ENCODE peak calls at places on chromosomes 12 and 14, in four cellular contexts. Z is GM12878, S is IMR-90, O is K562. B is an unnamed sample. For H3K4me1, the result is how much of the 10 kb centered on the place peaks cover.

GRCh38 chr12:6974180-6974579 is 3.5 kb downstream of the EMG1 start:
- DNase-seq in Z (no peak), S (no peak), O (no peak), B (no peak)

GRCh38 chr14:102055181-102055901 is 31.5 kb downstream of the HSP90AA1 start:
- DNase-seq in Z (no peak), S (peak), O (no peak), B (no peak)

GRCh38 chr14:81710232-81710845 is 176.7 kb upstream of the SEL1L start:
- DNase-seq in Z (peak), S (peak), O (peak), B (no peak)

GRCh38 chr12:25014961-25015360 is 66.1 kb upstream of the BCAT1 start:
- DNase-seq in Z (no peak), S (peak), O (no peak), B (no peak)

GRCh38 chr14:59328410-59328809 is 136.8 kb downstream of the GPR135 start:
- DNase-seq in Z (no peak), S (peak), O (no peak), B (no peak)

GRCh38 chr12:23949212-23950010 is at the start of gene SOX5:
- DNase-seq in Z (no peak), S (peak), O (peak), B (peak)

GRCh38 chr14:51922624-51923023 is 62.2 kb downstream of the GNG2 start:
- DNase-seq in Z (no peak), S (peak), O (no peak), B (no peak)

GRCh38 chr12:62621239-62621638 is 154.6 kb downstream of the MON2 start:
- DNase-seq in Z (no peak), S (no peak), O (no peak), B (no peak)

GRCh38 chr14:22379727-22380126 is 209.3 kb downstream of the DAD1 start:
- DNase-seq in Z (no peak), S (peak), O (no peak), B (no peak)

GRCh38 chr14:75577724-75578098 is 709 bp upstream of the FLVCR2 start:
- DNase-seq in Z (peak), S (peak), O (peak), B (peak)

GRCh38 chr14:100749967-100750597 is 23.4 kb downstream of the DLK1 start:
- DNase-seq in Z (no peak), S (no peak), O (no peak), B (no peak)

DNA sequence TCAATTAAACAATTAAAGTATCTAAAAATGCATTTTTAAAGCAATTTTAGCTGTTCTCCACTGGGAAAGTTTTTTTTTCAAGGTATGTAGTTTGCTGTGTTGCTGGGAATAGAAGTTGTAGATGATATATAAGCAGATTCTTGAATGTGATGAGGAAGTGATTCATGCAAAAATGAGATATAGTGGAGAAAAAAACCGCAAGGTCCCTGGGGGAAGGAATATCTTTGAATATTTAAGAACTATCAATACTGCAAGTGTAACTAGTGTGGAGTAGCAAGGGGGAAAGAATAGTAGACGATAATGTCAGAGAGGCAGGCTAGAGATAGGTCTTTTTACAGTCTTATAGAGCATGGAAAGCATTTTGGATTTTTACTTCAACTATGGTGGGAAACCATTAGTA is 42.5 kb downstream of the PTCSC3 start:
- DNase-seq in Z (no peak), S (no peak), O (no peak), B (no peak)
- TF ChIP-seq FOS in Z (no peak), S (no peak), O (no peak), B (no peak)

GRCh38 chr12:132174015-132174660 is 29.9 kb downstream of the NOC4L start:
- DNase-seq in Z (no peak), S (no peak), O (no peak), B (no peak)
- H3K4me1 ChIP-seq in Z (under half), S (under half), O (under half), B (under half)

DNA sequence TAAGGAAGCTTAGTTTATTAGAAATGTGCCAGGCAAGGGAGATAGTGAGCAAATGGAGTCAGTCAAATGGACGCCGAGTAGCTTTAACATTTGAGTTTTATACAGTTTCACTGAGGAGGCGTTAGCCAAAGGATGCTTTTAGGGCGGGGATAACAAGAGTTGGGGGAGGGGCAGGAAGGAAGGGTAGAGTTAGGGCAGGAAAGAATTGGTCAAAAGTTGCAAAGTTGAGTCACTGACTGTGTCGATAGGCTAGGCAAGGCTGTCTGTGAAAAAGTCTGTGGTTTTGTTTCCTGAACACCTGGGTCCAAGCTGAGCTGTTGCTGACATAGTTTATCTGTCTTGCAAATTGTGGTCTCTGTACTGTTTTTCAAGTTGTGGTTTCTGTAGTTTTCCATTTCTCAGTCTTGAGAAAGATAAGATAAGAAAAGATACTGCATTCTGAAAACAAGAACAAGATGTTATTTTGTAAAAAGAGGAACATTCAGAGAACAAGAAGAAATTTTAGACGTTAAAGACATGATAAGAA is 62.6 kb upstream of the RESF1 start:
- DNase-seq in Z (peak), S (peak), O (peak), B (peak)
- TF ChIP-seq FOS in Z (no peak), S (no peak), O (peak), B (peak)

GRCh38 chr12:116152268-116152667 is 125.2 kb downstream of the MED13L start:
- DNase-seq in Z (no peak), S (peak), O (no peak), B (no peak)
- H3K4me1 ChIP-seq in Z (under half), S (under half), O (under half), B (under half)

DNA sequence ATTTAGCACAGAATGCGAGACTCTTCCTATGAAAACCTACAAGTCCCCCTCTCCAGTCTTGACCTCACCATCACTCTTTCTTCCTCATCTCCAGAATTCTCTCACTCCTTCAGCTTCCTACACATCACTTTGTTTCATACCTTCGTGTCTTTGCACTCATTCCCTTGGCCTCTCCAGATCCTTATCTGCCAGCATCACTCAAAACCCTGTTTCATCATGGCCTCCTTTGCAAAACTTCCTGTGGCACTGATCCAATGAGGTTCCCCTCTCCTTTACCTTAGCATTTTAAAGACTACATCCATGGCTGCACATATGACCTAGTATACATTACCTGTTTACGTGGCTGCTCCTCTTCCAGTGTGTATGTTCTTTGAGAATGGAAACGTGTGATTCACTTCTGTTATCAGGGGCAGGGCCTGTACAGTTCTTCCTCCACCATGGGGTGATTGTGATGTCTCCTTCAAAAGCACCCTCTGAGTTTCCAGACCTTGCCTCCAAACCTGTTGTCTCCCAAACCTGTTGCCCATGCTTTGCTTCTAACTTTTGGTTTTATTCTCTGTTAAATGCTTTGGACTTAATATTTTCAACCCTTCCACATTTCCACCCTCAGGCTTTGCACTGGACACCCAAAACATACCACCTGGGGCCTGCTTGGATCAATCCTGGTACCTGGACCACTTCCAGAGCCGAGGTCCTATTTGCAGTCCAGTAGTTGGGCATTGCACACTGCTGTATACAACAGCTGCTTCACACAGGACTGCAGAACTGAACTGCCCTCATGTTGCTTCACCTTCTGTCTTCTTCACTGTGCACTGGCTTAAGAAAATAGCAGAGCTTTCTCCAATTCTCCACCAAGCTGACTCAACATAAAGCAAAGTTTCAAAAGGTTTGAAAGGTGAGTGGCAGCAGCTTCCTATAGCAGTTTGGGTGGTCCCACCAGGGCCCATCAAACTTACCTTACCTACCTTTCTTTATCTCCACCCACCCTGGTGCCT is 131.7 kb downstream of the LLPH start:
- DNase-seq in Z (no peak), S (peak), O (no peak), B (no peak)
- TF ChIP-seq FOS in Z (no peak), S (no peak), O (no peak), B (no peak)

B was measured in endothelial cell of umbilical vein.